ENCODE peak calls at places on chromosome 16, in nine cellular contexts. One of them, this sample, is unnamed.

GRCh38 chr16:4266372-4266771 is 6.5 kb downstream of the TFAP4 start:
- DNase-seq in ascending aorta: no peak
- DNase-seq in activated naive CD4-positive, alpha-beta T cell: no peak
- DNase-seq in NCI-H1930: no peak
- DNase-seq in NCI-H69: peak
- DNase-seq in stomach: no peak
- DNase-seq in neural progenitor cell: no peak
- DNase-seq in fibroblast of the conjunctiva: no peak
- DNase-seq in germinal center: no peak
- DNase-seq in this sample: no peak

GRCh38 chr16:27417047-27417671 is 15.2 kb downstream of the IL21R start:
- DNase-seq in NCI-H69: no peak
- DNase-seq in germinal center: no peak
- DNase-seq in fibroblast of the conjunctiva: no peak
- DNase-seq in stomach: no peak
- DNase-seq in ascending aorta: no peak
- DNase-seq in activated naive CD4-positive, alpha-beta T cell: no peak
- DNase-seq in NCI-H1930: no peak
- DNase-seq in neural progenitor cell: no peak
- DNase-seq in this sample: no peak

GRCh38 chr16:9238346-9238745 is 146.9 kb downstream of the HAPSTR1 start:
- DNase-seq in activated naive CD4-positive, alpha-beta T cell: no peak
- DNase-seq in NCI-H1930: no peak
- DNase-seq in stomach: no peak
- DNase-seq in fibroblast of the conjunctiva: no peak
- DNase-seq in neural progenitor cell: no peak
- DNase-seq in NCI-H69: peak
- DNase-seq in germinal center: no peak
- DNase-seq in ascending aorta: no peak
- DNase-seq in this sample: no peak

GRCh38 chr16:30582611-30583340 is 2.7 kb downstream of the ZNF785 start:
- DNase-seq in germinal center: no peak
- DNase-seq in fibroblast of the conjunctiva: no peak
- DNase-seq in activated naive CD4-positive, alpha-beta T cell: no peak
- DNase-seq in neural progenitor cell: no peak
- DNase-seq in stomach: no peak
- DNase-seq in ascending aorta: no peak
- DNase-seq in NCI-H69: no peak
- DNase-seq in NCI-H1930: no peak
- DNase-seq in this sample: no peak

GRCh38 chr16:6611535-6611934 is 721.1 kb upstream of the RBFOX1 start:
- DNase-seq in stomach: no peak
- DNase-seq in fibroblast of the conjunctiva: no peak
- DNase-seq in ascending aorta: no peak
- DNase-seq in neural progenitor cell: peak
- DNase-seq in germinal center: no peak
- DNase-seq in NCI-H69: no peak
- DNase-seq in NCI-H1930: no peak
- DNase-seq in activated naive CD4-positive, alpha-beta T cell: no peak
- DNase-seq in this sample: no peak

GRCh38 chr16:54242199-54242598 is 44.4 kb downstream of the IRX3 start:
- DNase-seq in neural progenitor cell: peak
- DNase-seq in NCI-H69: peak
- DNase-seq in ascending aorta: no peak
- DNase-seq in activated naive CD4-positive, alpha-beta T cell: no peak
- DNase-seq in germinal center: no peak
- DNase-seq in NCI-H1930: peak
- DNase-seq in fibroblast of the conjunctiva: no peak
- DNase-seq in stomach: no peak
- DNase-seq in this sample: no peak

GRCh38 chr16:57469917-57470470 is 7.5 kb downstream of the POLR2C start:
- DNase-seq in NCI-H1930: no peak
- DNase-seq in ascending aorta: no peak
- DNase-seq in NCI-H69: no peak
- DNase-seq in activated naive CD4-positive, alpha-beta T cell: no peak
- DNase-seq in germinal center: no peak
- DNase-seq in stomach: no peak
- DNase-seq in fibroblast of the conjunctiva: no peak
- DNase-seq in neural progenitor cell: no peak
- DNase-seq in this sample: no peak

GRCh38 chr16:86224126-86224525 is 286.2 kb upstream of the FOXF1 start:
- DNase-seq in neural progenitor cell: no peak
- DNase-seq in stomach: peak
- DNase-seq in activated naive CD4-positive, alpha-beta T cell: no peak
- DNase-seq in NCI-H1930: no peak
- DNase-seq in ascending aorta: no peak
- DNase-seq in fibroblast of the conjunctiva: no peak
- DNase-seq in NCI-H69: no peak
- DNase-seq in germinal center: no peak
- DNase-seq in this sample: no peak

GRCh38 chr16:70784692-70785317 is 16.2 kb downstream of the VAC14 start:
- DNase-seq in activated naive CD4-positive, alpha-beta T cell: no peak
- DNase-seq in germinal center: no peak
- DNase-seq in stomach: no peak
- DNase-seq in fibroblast of the conjunctiva: no peak
- DNase-seq in NCI-H1930: no peak
- DNase-seq in neural progenitor cell: no peak
- DNase-seq in NCI-H69: no peak
- DNase-seq in ascending aorta: no peak
- DNase-seq in this sample: no peak

GRCh38 chr16:82963653-82964052 is 336.9 kb downstream of the CDH13 start:
- DNase-seq in neural progenitor cell: no peak
- DNase-seq in NCI-H1930: no peak
- DNase-seq in fibroblast of the conjunctiva: no peak
- DNase-seq in ascending aorta: no peak
- DNase-seq in germinal center: no peak
- DNase-seq in activated naive CD4-positive, alpha-beta T cell: no peak
- DNase-seq in NCI-H69: no peak
- DNase-seq in stomach: no peak
- DNase-seq in this sample: no peak

GRCh38 chr16:47492428-47493357 is 31.6 kb downstream of the PHKB start:
- DNase-seq in neural progenitor cell: no peak
- DNase-seq in NCI-H1930: no peak
- DNase-seq in stomach: peak
- DNase-seq in ascending aorta: peak
- DNase-seq in fibroblast of the conjunctiva: peak
- DNase-seq in activated naive CD4-positive, alpha-beta T cell: no peak
- DNase-seq in NCI-H69: peak
- DNase-seq in germinal center: peak
- DNase-seq in this sample: peak

GRCh38 chr16:72013888-72014538 is 5.5 kb downstream of the DHODH start:
- DNase-seq in fibroblast of the conjunctiva: no peak
- DNase-seq in NCI-H1930: no peak
- DNase-seq in stomach: no peak
- DNase-seq in ascending aorta: no peak
- DNase-seq in NCI-H69: no peak
- DNase-seq in germinal center: no peak
- DNase-seq in neural progenitor cell: peak
- DNase-seq in activated naive CD4-positive, alpha-beta T cell: no peak
- DNase-seq in this sample: no peak

GRCh38 chr16:29141586-29142324 is 156.9 kb downstream of the LAT start:
- DNase-seq in NCI-H69: no peak
- DNase-seq in stomach: no peak
- DNase-seq in neural progenitor cell: no peak
- DNase-seq in fibroblast of the conjunctiva: no peak
- DNase-seq in germinal center: no peak
- DNase-seq in activated naive CD4-positive, alpha-beta T cell: no peak
- DNase-seq in NCI-H1930: no peak
- DNase-seq in ascending aorta: no peak
- DNase-seq in this sample: no peak

GRCh38 chr16:22232277-22233049 is 26.4 kb downstream of the EEF2K start:
- DNase-seq in ascending aorta: no peak
- DNase-seq in fibroblast of the conjunctiva: no peak
- DNase-seq in activated naive CD4-positive, alpha-beta T cell: no peak
- DNase-seq in NCI-H1930: no peak
- DNase-seq in germinal center: no peak
- DNase-seq in NCI-H69: peak
- DNase-seq in stomach: peak
- DNase-seq in neural progenitor cell: no peak
- DNase-seq in this sample: no peak

This sample was measured in GM06990.